ENCODE peak calls at places on chromosomes 13 and 19, in five cellular contexts. U, X, F, M and O are unnamed samples.

GRCh38 chr19:48842744-48843162 is 6.5 kb upstream of the HSD17B14 start:
- DNase-seq in U (peak), X (peak), F (peak), M (peak), O (no peak)

GRCh38 chr19:31113250-31113685 is 236.0 kb downstream of the TSHZ3 start:
- DNase-seq in U (no peak), X (peak), F (no peak), M (peak), O (no peak)

GRCh38 chr13:50783940-50784339 is 59.6 kb downstream of the DLEU7 start:
- DNase-seq in U (no peak), X (no peak), F (no peak), M (no peak), O (no peak)

GRCh38 chr19:11982526-11982925 is 17.7 kb downstream of the ZNF763 start:
- DNase-seq in U (no peak), X (peak), F (peak), M (peak), O (no peak)

GRCh38 chr19:51294211-51294976 is 17.1 kb upstream of the IGLON5 start:
- DNase-seq in U (no peak), X (no peak), F (no peak), M (no peak), O (no peak)

GRCh38 chr19:16830679-16831078 is 1.5 kb downstream of the SIN3B start:
- DNase-seq in U (no peak), X (peak), F (peak), M (peak), O (no peak)

GRCh38 chr19:32355309-32355708 is 9.9 kb downstream of the ZNF507 start:
- DNase-seq in U (no peak), X (no peak), F (no peak), M (no peak), O (no peak)

GRCh38 chr13:20993211-20993610 is 68.2 kb downstream of the LATS2 start:
- DNase-seq in U (no peak), X (no peak), F (no peak), M (no peak), O (no peak)

GRCh38 chr13:48070942-48071341 is 24.0 kb downstream of the MED4 start:
- DNase-seq in U (no peak), X (no peak), F (no peak), M (no peak), O (no peak)

GRCh38 chr19:50510700-50511068 is 307 bp downstream of the JOSD2 start:
- DNase-seq in U (no peak), X (no peak), F (no peak), M (peak), O (no peak)

GRCh38 chr19:35718345-35719041 is 690 bp downstream of the KMT2B start:
- DNase-seq in U (peak), X (peak), F (no peak), M (peak), O (peak)

GRCh38 chr19:55251296-55252081 is 7.3 kb downstream of the PPP6R1 start:
- DNase-seq in U (no peak), X (no peak), F (peak), M (peak), O (no peak)

GRCh38 chr19:41398603-41399002 is 985 bp downstream of the BCKDHA start:
- DNase-seq in U (no peak), X (no peak), F (no peak), M (no peak), O (no peak)

GRCh38 chr19:38425222-38425809 is 703 bp downstream of the RASGRP4 start:
- DNase-seq in U (no peak), X (no peak), F (no peak), M (no peak), O (no peak)

GRCh38 chr13:51137250-51137649 is 26.2 kb upstream of the C13orf42 start:
- DNase-seq in U (no peak), X (no peak), F (no peak), M (no peak), O (no peak)

GRCh38 chr19:42606660-42607351 is 12.1 kb upstream of the CEACAM8 start:
- DNase-seq in U (peak), X (peak), F (peak), M (peak), O (peak)
- TF ChIP-seq CTCF in U (peak), X (peak), F (peak), M (peak), O (peak)

GRCh38 chr19:39832341-39833083 is 1.4 kb downstream of the DYRK1B start:
- DNase-seq in U (no peak), X (peak), F (peak), M (no peak), O (no peak)

GRCh38 chr19:39830847-39831246 is 3.1 kb downstream of the DYRK1B start:
- DNase-seq in U (no peak), X (no peak), F (no peak), M (no peak), O (no peak)

GRCh38 chr19:39833160-39833463 is 850 bp downstream of the DYRK1B start:
- DNase-seq in U (no peak), X (no peak), F (no peak), M (no peak), O (no peak)

GRCh38 chr19:39830406-39830805 is 3.6 kb downstream of the DYRK1B start:
- DNase-seq in U (no peak), X (no peak), F (no peak), M (no peak), O (no peak)

GRCh38 chr19:39831679-39832078 is 2.3 kb downstream of the DYRK1B start:
- DNase-seq in U (no peak), X (no peak), F (no peak), M (no peak), O (no peak)
- H3K4me3 ChIP-seq in U (no peak), X (no peak), F (no peak), M (no peak), O (no peak)

DNA sequence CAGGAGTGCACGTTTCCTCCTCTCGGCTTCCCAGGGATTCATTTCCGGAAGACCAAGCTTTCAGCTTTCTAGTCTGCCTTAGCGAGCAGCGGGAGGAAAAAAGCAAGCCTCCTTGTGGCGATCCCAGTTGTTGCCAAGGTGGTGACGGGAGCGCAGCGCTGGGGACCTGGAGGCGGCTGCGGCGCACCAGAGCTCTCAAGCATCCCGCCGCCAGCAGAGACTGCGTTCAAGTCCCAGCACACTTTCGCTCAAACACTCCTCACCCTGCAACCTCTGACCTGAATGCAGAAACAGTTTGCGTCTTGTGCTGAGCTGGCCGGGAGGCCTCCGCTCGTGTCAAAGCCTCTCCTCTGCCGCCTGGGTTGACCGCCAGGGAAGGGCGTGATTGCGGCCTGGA is 4.9 kb downstream of the GSX1 start:
- DNase-seq in U (no peak), X (peak), F (peak), M (peak), O (no peak)
- TF ChIP-seq CTCF in U (no peak), X (no peak), F (peak), M (no peak), O (no peak)

GRCh38 chr13:78022164-78022877 is 103.7 kb upstream of the EDNRB start:
- DNase-seq in U (peak), X (peak), F (peak), M (peak), O (no peak)
- H3K4me3 ChIP-seq in U (no peak), X (no peak), F (no peak), M (no peak), O (no peak)